ENCODE peak calls at places on chromosome 14, in five cellular contexts. O is GF-D8; Q is stimulated activated CD4-positive, alpha-beta T cell treated with anti-CD3 and anti-CD28 coated beads, Interleukin-2, amount 100 ng/mL, for 48 hours; Z is stimulated activated CD8-positive, alpha-beta memory T cell treated with anti-CD3 and anti-CD28 coated beads, Interleukin-15, amount 100 ng/mL, for 24 hours; V is HCT116. W is an unnamed sample.

GRCh38 chr14:50230601-50231474 is 540 bp downstream of the SOS2 start:
- DNase-seq in V (peak), O (peak), Z (peak), Q (peak), W (peak)

GRCh38 chr14:91303091-91303923 is 58.8 kb upstream of the GPR68 start:
- DNase-seq in Z (no peak), Q (peak), O (no peak), V (peak), W (peak)

GRCh38 chr14:99055019-99055418 is 217.0 kb downstream of the BCL11B start:
- DNase-seq in O (no peak), Z (no peak), V (no peak), Q (no peak), W (no peak)

GRCh38 chr14:53780156-53780555 is 176.5 kb downstream of the BMP4 start:
- DNase-seq in O (no peak), Q (no peak), Z (no peak), V (no peak), W (no peak)

GRCh38 chr14:91396959-91397815 is 20.4 kb downstream of the CCDC88C start:
- DNase-seq in Q (peak), O (peak), Z (no peak), V (no peak), W (peak)

GRCh38 chr14:22336031-22336430 is 253.0 kb downstream of the DAD1 start:
- DNase-seq in Z (no peak), O (no peak), V (no peak), Q (no peak), W (no peak)

GRCh38 chr14:68512088-68512487 is 280.8 kb downstream of the ZFP36L1 start:
- DNase-seq in O (no peak), Z (no peak), Q (no peak), V (no peak), W (no peak)

GRCh38 chr14:64114796-64115195 is 179.4 kb downstream of the ESR2 start:
- DNase-seq in Q (no peak), V (no peak), O (no peak), Z (no peak), W (no peak)

GRCh38 chr14:92568621-92569479 is 55.3 kb downstream of the RIN3 start:
- DNase-seq in O (no peak), V (no peak), Z (no peak), Q (no peak), W (peak)

GRCh38 chr14:100476012-100476822 is 111.0 kb downstream of the BEGAIN start:
- DNase-seq in O (no peak), Q (no peak), V (peak), Z (no peak), W (no peak)